ENCODE peak calls at places on chromosomes 16 and 17, in four cellular contexts. H, L, N and S are unnamed samples.

GRCh38 chr16:69373019-69373418 is 12.8 kb downstream of the TERF2 start:
- DNase-seq in L (no peak), N (no peak), H (no peak), S (no peak)

GRCh38 chr17:63701477-63702222 is 1.7 kb upstream of the LIMD2 start:
- DNase-seq in N (no peak), L (no peak), H (peak), S (no peak)

GRCh38 chr17:58755577-58756245 is at the start of gene PPM1E:
- DNase-seq in H (peak), L (peak), N (peak), S (peak)

GRCh38 chr17:80491478-80492342 is 15.3 kb upstream of the NPTX1 start:
- DNase-seq in L (peak), N (no peak), H (no peak), S (no peak)

GRCh38 chr17:76202516-76202915 is 37.8 kb downstream of the RNF157 start:
- DNase-seq in N (peak), L (no peak), H (no peak), S (no peak)

GRCh38 chr17:81354944-81355327 is 40.3 kb upstream of the BAHCC1 start:
- DNase-seq in L (no peak), N (no peak), H (no peak), S (no peak)

GRCh38 chr17:62955841-62956352 is 10.1 kb upstream of the TANC2 start:
- DNase-seq in L (no peak), N (no peak), H (no peak), S (no peak)

GRCh38 chr16:64864232-64864803 is 257.5 kb downstream of the CDH11 start:
- DNase-seq in N (no peak), H (no peak), L (no peak), S (no peak)

GRCh38 chr17:76504117-76504516 is 2.9 kb upstream of the RHBDF2 start:
- DNase-seq in H (no peak), L (no peak), N (no peak), S (no peak)